ENCODE peak calls at places on chromosomes 2 and 18, in six cellular contexts. One of them, this sample, is unnamed.

GRCh38 chr18:6052449-6052913 is 157.2 kb upstream of the TMEM200C start:
- DNase-seq in ovary: no peak
- DNase-seq in BJ: no peak
- DNase-seq in IMR-90: peak; percentile 7
- DNase-seq in WTC11: no peak
- DNase-seq in fibroblast of mammary gland: peak; percentile 33
- DNase-seq in this sample: no peak

GRCh38 chr18:69400253-69400975 is at the start of gene DOK6:
- DNase-seq in WTC11: peak; percentile 67
- DNase-seq in BJ: peak; percentile 15
- DNase-seq in ovary: peak; percentile 22
- DNase-seq in fibroblast of mammary gland: peak; percentile 63
- DNase-seq in IMR-90: peak; percentile 69
- DNase-seq in this sample: peak; percentile 86

GRCh38 chr2:20355131-20355530 is 4.5 kb upstream of the PUM2 start:
- DNase-seq in BJ: no peak
- DNase-seq in fibroblast of mammary gland: peak; percentile 67
- DNase-seq in ovary: peak; percentile 62
- DNase-seq in WTC11: no peak
- DNase-seq in IMR-90: peak; percentile 55
- DNase-seq in this sample: no peak

GRCh38 chr2:188369365-188369764 is 77.7 kb downstream of the GULP1 start:
- DNase-seq in ovary: no peak
- DNase-seq in IMR-90: peak; percentile 45
- DNase-seq in WTC11: peak; percentile 16
- DNase-seq in fibroblast of mammary gland: peak; percentile 70
- DNase-seq in BJ: no peak
- DNase-seq in this sample: no peak

GRCh38 chr2:46200100-46200690 is 97.0 kb upstream of the EPAS1 start:
- DNase-seq in BJ: no peak
- DNase-seq in WTC11: no peak
- DNase-seq in IMR-90: peak; percentile 17
- DNase-seq in ovary: no peak
- DNase-seq in fibroblast of mammary gland: no peak
- DNase-seq in this sample: no peak

GRCh38 chr2:99424391-99424790 is 65.4 kb downstream of the REV1 start:
- DNase-seq in WTC11: no peak
- DNase-seq in BJ: no peak
- DNase-seq in fibroblast of mammary gland: no peak
- DNase-seq in ovary: no peak
- DNase-seq in IMR-90: no peak
- DNase-seq in this sample: no peak

GRCh38 chr2:111108745-111109271 is 11.9 kb upstream of the BCL2L11 start:
- DNase-seq in ovary: no peak
- DNase-seq in fibroblast of mammary gland: no peak
- DNase-seq in IMR-90: no peak
- DNase-seq in BJ: no peak
- DNase-seq in WTC11: no peak
- DNase-seq in this sample: no peak

GRCh38 chr2:106284255-106284654 is 90.2 kb upstream of the UXS1 start:
- DNase-seq in BJ: no peak
- DNase-seq in ovary: no peak
- DNase-seq in IMR-90: no peak
- DNase-seq in fibroblast of mammary gland: no peak
- DNase-seq in WTC11: no peak
- DNase-seq in this sample: no peak

GRCh38 chr2:42361728-42362298 is 796 bp upstream of the COX7A2L start:
- DNase-seq in WTC11: no peak
- DNase-seq in IMR-90: no peak
- DNase-seq in ovary: no peak
- DNase-seq in fibroblast of mammary gland: no peak
- DNase-seq in BJ: no peak
- DNase-seq in this sample: no peak

GRCh38 chr2:26506279-26506678 is 28.4 kb upstream of the OTOF start:
- DNase-seq in WTC11: no peak
- DNase-seq in fibroblast of mammary gland: no peak
- DNase-seq in IMR-90: no peak
- DNase-seq in BJ: no peak
- DNase-seq in ovary: no peak
- DNase-seq in this sample: no peak

GRCh38 chr2:240789501-240790369 is 30.3 kb downstream of the KIF1A start:
- DNase-seq in fibroblast of mammary gland: no peak
- DNase-seq in ovary: no peak
- DNase-seq in IMR-90: no peak
- DNase-seq in WTC11: no peak
- DNase-seq in BJ: no peak
- DNase-seq in this sample: peak; percentile 12

GRCh38 chr2:86414996-86415395 is 26.2 kb upstream of the KDM3A start:
- DNase-seq in BJ: no peak
- DNase-seq in ovary: no peak
- DNase-seq in WTC11: no peak
- DNase-seq in fibroblast of mammary gland: no peak
- DNase-seq in IMR-90: no peak
- DNase-seq in this sample: peak; percentile 59

GRCh38 chr2:132911726-132912724 is 242.0 kb upstream of the LYPD1 start:
- DNase-seq in IMR-90: peak; percentile 61
- DNase-seq in fibroblast of mammary gland: no peak
- DNase-seq in BJ: no peak
- DNase-seq in ovary: no peak
- DNase-seq in WTC11: peak; percentile 38
- DNase-seq in this sample: peak; percentile 42

GRCh38 chr2:62475172-62476011 is 30.6 kb downstream of the TMEM17 start:
- DNase-seq in IMR-90: no peak
- DNase-seq in BJ: no peak
- DNase-seq in ovary: no peak
- DNase-seq in WTC11: no peak
- DNase-seq in fibroblast of mammary gland: no peak
- DNase-seq in this sample: no peak

GRCh38 chr2:127887452-127888219 is 1.9 kb upstream of the AMMECR1L start:
- DNase-seq in fibroblast of mammary gland: peak; percentile 14
- DNase-seq in WTC11: no peak
- DNase-seq in BJ: no peak
- DNase-seq in ovary: peak; percentile 22
- DNase-seq in IMR-90: no peak
- DNase-seq in this sample: no peak

GRCh38 chr2:231701456-231702373 is 6.6 kb upstream of the PTMA start:
- DNase-seq in fibroblast of mammary gland: peak; percentile 63
- DNase-seq in ovary: peak; percentile 88
- DNase-seq in WTC11: no peak
- DNase-seq in IMR-90: peak; percentile 57
- DNase-seq in BJ: no peak
- DNase-seq in this sample: no peak

GRCh38 chr2:196853301-196854087 is 44.3 kb upstream of the C2orf66 start:
- DNase-seq in BJ: no peak
- DNase-seq in IMR-90: no peak
- DNase-seq in fibroblast of mammary gland: no peak
- DNase-seq in ovary: no peak
- DNase-seq in WTC11: no peak
- DNase-seq in this sample: no peak

GRCh38 chr2:110770696-110771425 is 38.5 kb downstream of the ACOXL start:
- DNase-seq in IMR-90: peak; percentile 27
- DNase-seq in WTC11: no peak
- DNase-seq in BJ: peak; percentile 9
- DNase-seq in ovary: no peak
- DNase-seq in fibroblast of mammary gland: peak; percentile 78
- DNase-seq in this sample: no peak

GRCh38 chr2:10963155-10963554 is 51.4 kb downstream of the KCNF1 start:
- DNase-seq in IMR-90: peak; percentile 75
- DNase-seq in ovary: no peak
- DNase-seq in fibroblast of mammary gland: peak; percentile 38
- DNase-seq in WTC11: no peak
- DNase-seq in BJ: no peak
- DNase-seq in this sample: no peak

GRCh38 chr18:50280707-50281294 is 522 bp downstream of the MBD1 start:
- DNase-seq in IMR-90: no peak
- DNase-seq in BJ: no peak
- DNase-seq in fibroblast of mammary gland: no peak
- DNase-seq in WTC11: no peak
- DNase-seq in ovary: no peak
- DNase-seq in this sample: no peak

GRCh38 chr2:181165199-181165868 is 184.9 kb downstream of the UBE2E3 start:
- DNase-seq in IMR-90: no peak
- DNase-seq in fibroblast of mammary gland: no peak
- DNase-seq in BJ: no peak
- DNase-seq in ovary: no peak
- DNase-seq in WTC11: no peak
- DNase-seq in this sample: no peak

GRCh38 chr2:67880291-67880761 is 182.5 kb downstream of the C1D start:
- DNase-seq in fibroblast of mammary gland: peak; percentile 41
- DNase-seq in WTC11: no peak
- DNase-seq in IMR-90: peak; percentile 16
- DNase-seq in BJ: no peak
- DNase-seq in ovary: no peak
- DNase-seq in this sample: no peak

GRCh38 chr2:187509667-187510417 is 44.4 kb downstream of the TFPI start:
- DNase-seq in BJ: no peak
- DNase-seq in IMR-90: no peak
- DNase-seq in WTC11: no peak
- DNase-seq in fibroblast of mammary gland: no peak
- DNase-seq in ovary: no peak
- DNase-seq in this sample: no peak

GRCh38 chr18:11873670-11874340 is 22.6 kb downstream of the CHMP1B start:
- DNase-seq in IMR-90: no peak
- DNase-seq in ovary: no peak
- DNase-seq in BJ: no peak
- DNase-seq in fibroblast of mammary gland: no peak
- DNase-seq in WTC11: no peak
- DNase-seq in this sample: no peak

GRCh38 chr2:71609029-71609428 is 155.7 kb downstream of the DYSF start:
- DNase-seq in WTC11: peak; percentile 3
- DNase-seq in ovary: no peak
- DNase-seq in fibroblast of mammary gland: no peak
- DNase-seq in BJ: no peak
- DNase-seq in IMR-90: no peak
- DNase-seq in this sample: peak; percentile 6

GRCh38 chr2:58052978-58053377 is 6.4 kb downstream of the VRK2 start:
- DNase-seq in BJ: no peak
- DNase-seq in fibroblast of mammary gland: no peak
- DNase-seq in WTC11: no peak
- DNase-seq in ovary: no peak
- DNase-seq in IMR-90: no peak
- DNase-seq in this sample: no peak

GRCh38 chr2:132582360-132582759 is 87.6 kb downstream of the LYPD1 start:
- DNase-seq in IMR-90: peak; percentile 69
- DNase-seq in fibroblast of mammary gland: no peak
- DNase-seq in ovary: no peak
- DNase-seq in BJ: no peak
- DNase-seq in WTC11: no peak
- DNase-seq in this sample: no peak

GRCh38 chr2:25615395-25615794 is 58.0 kb downstream of the DTNB start:
- DNase-seq in fibroblast of mammary gland: no peak
- DNase-seq in BJ: no peak
- DNase-seq in ovary: no peak
- DNase-seq in WTC11: no peak
- DNase-seq in IMR-90: no peak
- DNase-seq in this sample: no peak

GRCh38 chr2:113175101-113175628 is 1.4 kb downstream of the PSD4 start:
- DNase-seq in ovary: no peak
- DNase-seq in IMR-90: no peak
- DNase-seq in BJ: no peak
- DNase-seq in fibroblast of mammary gland: no peak
- DNase-seq in WTC11: no peak
- DNase-seq in this sample: no peak

DNA sequence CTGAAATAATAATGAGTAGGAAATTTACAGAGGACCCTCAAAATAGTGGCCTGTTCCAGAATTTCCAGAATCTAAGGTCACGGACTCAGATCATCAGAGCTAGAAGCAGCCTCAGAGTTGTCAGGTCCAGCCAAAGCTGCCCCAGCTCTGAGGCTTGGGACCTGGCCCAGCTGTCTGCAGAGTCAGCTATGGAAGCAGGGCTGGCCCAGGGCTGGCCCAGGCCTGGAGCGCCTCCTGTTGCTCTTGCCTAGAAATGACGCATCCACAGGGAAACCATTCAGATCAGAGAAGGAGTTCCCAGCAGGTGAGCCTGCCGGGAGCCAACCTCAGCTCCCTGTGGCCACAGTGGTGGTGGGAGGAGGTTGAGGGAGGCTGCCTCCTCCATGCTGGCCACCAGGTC is 106.7 kb upstream of the ARL4C start:
- DNase-seq in WTC11: no peak
- DNase-seq in BJ: no peak
- DNase-seq in ovary: no peak
- DNase-seq in fibroblast of mammary gland: no peak
- DNase-seq in IMR-90: no peak
- DNase-seq in this sample: no peak
- TF ChIP-seq CTCF in WTC11: no peak
- TF ChIP-seq CTCF in BJ: no peak
- TF ChIP-seq CTCF in ovary: no peak
- TF ChIP-seq CTCF in fibroblast of mammary gland: no peak
- TF ChIP-seq CTCF in IMR-90: peak; percentile 13
- TF ChIP-seq CTCF in this sample: no peak

DNA sequence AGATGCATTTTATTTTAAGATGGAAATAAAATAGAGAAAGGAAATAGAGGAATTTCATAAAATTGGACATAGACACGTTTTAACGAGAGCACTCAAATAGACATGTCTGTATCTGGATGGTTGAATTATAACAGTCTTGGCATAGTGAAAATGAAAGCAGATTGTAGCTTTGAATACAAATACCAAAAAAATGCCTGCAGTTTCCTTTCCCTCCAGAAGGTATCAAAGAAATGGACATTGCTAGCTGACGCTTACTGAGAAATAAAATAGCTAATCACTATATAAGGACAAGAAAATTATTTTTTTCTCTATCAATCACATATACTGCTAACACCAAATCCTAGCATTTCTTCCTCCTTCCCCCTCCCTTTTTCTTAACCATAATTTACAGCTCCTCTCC is 11.4 kb upstream of the MAPRE2 start:
- DNase-seq in ovary: no peak
- DNase-seq in fibroblast of mammary gland: no peak
- DNase-seq in WTC11: no peak
- DNase-seq in IMR-90: no peak
- DNase-seq in BJ: no peak
- DNase-seq in this sample: no peak
- TF ChIP-seq CTCF in ovary: no peak
- TF ChIP-seq CTCF in fibroblast of mammary gland: no peak
- TF ChIP-seq CTCF in WTC11: no peak
- TF ChIP-seq CTCF in IMR-90: no peak
- TF ChIP-seq CTCF in BJ: no peak
- TF ChIP-seq CTCF in this sample: no peak

DNA sequence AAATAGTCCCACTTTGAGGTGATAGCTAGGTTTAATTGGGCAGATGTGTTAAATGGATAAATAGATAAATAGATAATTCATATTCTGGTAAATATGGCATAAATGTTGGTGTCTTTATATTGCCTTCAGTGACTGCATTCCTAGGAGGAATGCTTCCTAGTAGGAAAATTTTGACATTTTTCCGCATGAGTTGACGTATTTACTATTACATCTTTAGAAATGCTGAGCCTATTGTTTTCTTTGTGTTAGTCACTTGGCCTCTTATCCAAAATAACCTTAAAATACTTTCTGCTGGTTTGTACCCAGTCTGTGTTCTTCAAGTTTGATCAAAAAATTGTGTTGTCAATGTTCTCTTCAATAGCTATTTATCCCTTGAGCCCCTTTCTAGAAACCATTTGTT is 495.6 kb upstream of the ZEB2 start:
- DNase-seq in IMR-90: no peak
- DNase-seq in WTC11: no peak
- DNase-seq in BJ: no peak
- DNase-seq in fibroblast of mammary gland: no peak
- DNase-seq in ovary: no peak
- DNase-seq in this sample: no peak
- TF ChIP-seq CTCF in IMR-90: no peak
- TF ChIP-seq CTCF in WTC11: no peak
- TF ChIP-seq CTCF in BJ: no peak
- TF ChIP-seq CTCF in fibroblast of mammary gland: no peak
- TF ChIP-seq CTCF in ovary: no peak
- TF ChIP-seq CTCF in this sample: no peak

GRCh38 chr2:238489896-238490295 is 63.2 kb downstream of the ASB1 start:
- DNase-seq in WTC11: no peak
- DNase-seq in IMR-90: no peak
- DNase-seq in BJ: no peak
- DNase-seq in ovary: no peak
- DNase-seq in fibroblast of mammary gland: no peak
- DNase-seq in this sample: no peak
- TF ChIP-seq CTCF in WTC11: no peak
- TF ChIP-seq CTCF in IMR-90: no peak
- TF ChIP-seq CTCF in BJ: no peak
- TF ChIP-seq CTCF in ovary: no peak
- TF ChIP-seq CTCF in fibroblast of mammary gland: no peak
- TF ChIP-seq CTCF in this sample: no peak

This sample was measured in glutamatergic neuron.